ENCODE peak calls at places on chromosome 15, in six cellular contexts. One of them, this sample, is unnamed.

GRCh38 chr15:58562135-58562534 is 130.3 kb downstream of the LIPC start:
- DNase-seq in naive thymus-derived CD4-positive, alpha-beta T cell: no peak
- DNase-seq in HepG2: no peak
- DNase-seq in upper lobe of right lung: peak; percentile 20
- DNase-seq in A673: no peak
- DNase-seq in CD8-positive, alpha-beta memory T cell: no peak
- DNase-seq in this sample: no peak

GRCh38 chr15:69747193-69747592 is 294.6 kb downstream of the RPLP1 start:
- DNase-seq in naive thymus-derived CD4-positive, alpha-beta T cell: no peak
- DNase-seq in HepG2: no peak
- DNase-seq in upper lobe of right lung: no peak
- DNase-seq in A673: no peak
- DNase-seq in CD8-positive, alpha-beta memory T cell: no peak
- DNase-seq in this sample: no peak

GRCh38 chr15:26682765-26683164 is 90.1 kb downstream of the GABRB3 start:
- DNase-seq in naive thymus-derived CD4-positive, alpha-beta T cell: no peak
- DNase-seq in HepG2: no peak
- DNase-seq in upper lobe of right lung: no peak
- DNase-seq in A673: no peak
- DNase-seq in CD8-positive, alpha-beta memory T cell: no peak
- DNase-seq in this sample: no peak

GRCh38 chr15:75801859-75802593 is 41.2 kb upstream of the UBE2Q2 start:
- DNase-seq in naive thymus-derived CD4-positive, alpha-beta T cell: peak; percentile 69
- DNase-seq in HepG2: peak; percentile 58
- DNase-seq in upper lobe of right lung: peak; percentile 91
- DNase-seq in A673: peak; percentile 83
- DNase-seq in CD8-positive, alpha-beta memory T cell: peak; percentile 64
- DNase-seq in this sample: peak; percentile 93

GRCh38 chr15:40115670-40116093 is 7.0 kb upstream of the BMF start:
- DNase-seq in naive thymus-derived CD4-positive, alpha-beta T cell: peak; percentile 4
- DNase-seq in HepG2: peak; percentile 54
- DNase-seq in upper lobe of right lung: peak; percentile 89
- DNase-seq in A673: no peak
- DNase-seq in CD8-positive, alpha-beta memory T cell: no peak
- DNase-seq in this sample: peak; percentile 82

GRCh38 chr15:63942486-63943365 is 103.6 kb downstream of the DAPK2 start:
- DNase-seq in naive thymus-derived CD4-positive, alpha-beta T cell: no peak
- DNase-seq in HepG2: no peak
- DNase-seq in upper lobe of right lung: no peak
- DNase-seq in A673: no peak
- DNase-seq in CD8-positive, alpha-beta memory T cell: no peak
- DNase-seq in this sample: no peak

GRCh38 chr15:99433026-99433756 is 132.6 kb upstream of the MEF2A start:
- DNase-seq in naive thymus-derived CD4-positive, alpha-beta T cell: peak; percentile 19
- DNase-seq in HepG2: no peak
- DNase-seq in upper lobe of right lung: peak; percentile 81
- DNase-seq in A673: no peak
- DNase-seq in CD8-positive, alpha-beta memory T cell: no peak
- DNase-seq in this sample: peak; percentile 46

GRCh38 chr15:56076651-56077050 is 83.2 kb upstream of the NEDD4 start:
- DNase-seq in naive thymus-derived CD4-positive, alpha-beta T cell: no peak
- DNase-seq in HepG2: no peak
- DNase-seq in upper lobe of right lung: no peak
- DNase-seq in A673: no peak
- DNase-seq in CD8-positive, alpha-beta memory T cell: no peak
- DNase-seq in this sample: no peak

GRCh38 chr15:80404719-80405553 is 754 bp downstream of the ARNT2 start:
- DNase-seq in naive thymus-derived CD4-positive, alpha-beta T cell: no peak
- DNase-seq in HepG2: no peak
- DNase-seq in upper lobe of right lung: peak; percentile 68
- DNase-seq in A673: peak; percentile 18
- DNase-seq in CD8-positive, alpha-beta memory T cell: no peak
- DNase-seq in this sample: no peak

GRCh38 chr15:67178569-67179210 is 75.8 kb downstream of the AAGAB start:
- DNase-seq in naive thymus-derived CD4-positive, alpha-beta T cell: no peak
- DNase-seq in HepG2: no peak
- DNase-seq in upper lobe of right lung: no peak
- DNase-seq in A673: no peak
- DNase-seq in CD8-positive, alpha-beta memory T cell: no peak
- DNase-seq in this sample: peak; percentile 66

GRCh38 chr15:67180035-67180434 is 74.4 kb downstream of the AAGAB start:
- DNase-seq in naive thymus-derived CD4-positive, alpha-beta T cell: no peak
- DNase-seq in HepG2: no peak
- DNase-seq in upper lobe of right lung: no peak
- DNase-seq in A673: no peak
- DNase-seq in CD8-positive, alpha-beta memory T cell: no peak
- DNase-seq in this sample: no peak

GRCh38 chr15:67179411-67179995 is 75.0 kb downstream of the AAGAB start:
- DNase-seq in naive thymus-derived CD4-positive, alpha-beta T cell: no peak
- DNase-seq in HepG2: no peak
- DNase-seq in upper lobe of right lung: no peak
- DNase-seq in A673: no peak
- DNase-seq in CD8-positive, alpha-beta memory T cell: no peak
- DNase-seq in this sample: no peak

GRCh38 chr15:67181221-67181639 is 73.2 kb downstream of the AAGAB start:
- DNase-seq in naive thymus-derived CD4-positive, alpha-beta T cell: peak; percentile 8
- DNase-seq in HepG2: no peak
- DNase-seq in upper lobe of right lung: no peak
- DNase-seq in A673: no peak
- DNase-seq in CD8-positive, alpha-beta memory T cell: no peak
- DNase-seq in this sample: no peak

DNA sequence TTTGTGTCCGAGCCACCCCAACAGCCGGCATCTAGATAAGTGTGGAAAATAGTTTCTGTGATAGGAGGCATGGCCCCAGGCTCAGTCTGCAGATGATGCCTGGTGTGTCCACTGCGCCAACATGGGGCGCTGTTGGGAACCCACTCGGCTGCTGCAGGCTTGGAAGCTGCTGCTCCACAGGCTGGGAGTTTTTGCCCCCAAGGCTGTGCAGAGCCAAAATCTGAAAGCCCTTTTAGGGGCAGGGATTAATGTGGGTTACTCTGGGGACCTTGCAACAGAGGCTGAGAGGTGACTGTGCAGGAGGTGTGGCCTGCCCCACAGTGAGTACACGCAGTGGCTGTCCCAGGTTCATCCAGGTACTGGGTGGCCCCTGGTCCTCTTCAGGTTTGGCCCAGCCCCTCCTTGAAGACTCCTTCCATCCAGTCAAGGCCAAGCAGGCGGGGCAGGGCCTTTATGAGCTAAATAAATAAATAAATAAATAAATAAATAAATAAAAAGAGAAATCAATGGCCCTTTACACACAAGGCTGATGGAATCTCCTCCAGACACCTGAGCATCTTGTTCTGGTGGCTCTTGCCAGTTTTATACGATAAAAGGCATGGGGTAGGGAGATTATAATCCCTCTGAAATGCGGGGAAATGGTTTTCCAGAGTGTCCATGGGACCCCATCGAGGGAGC is 73.8 kb downstream of the AAGAB start:
- DNase-seq in naive thymus-derived CD4-positive, alpha-beta T cell: no peak
- DNase-seq in HepG2: no peak
- DNase-seq in upper lobe of right lung: no peak
- DNase-seq in A673: no peak
- DNase-seq in CD8-positive, alpha-beta memory T cell: no peak
- DNase-seq in this sample: no peak
- H3K27ac ChIP-seq in naive thymus-derived CD4-positive, alpha-beta T cell: no peak overlapping the region
- H3K27ac ChIP-seq in HepG2: no peak overlapping the region
- H3K27ac ChIP-seq in upper lobe of right lung: no peak overlapping the region
- H3K27ac ChIP-seq in A673: no peak overlapping the region
- H3K27ac ChIP-seq in CD8-positive, alpha-beta memory T cell: no peak overlapping the region
- H3K27ac ChIP-seq in this sample: no peak overlapping the region

GRCh38 chr15:82648257-82649103 is 1.3 kb upstream of the CPEB1 start:
- DNase-seq in naive thymus-derived CD4-positive, alpha-beta T cell: no peak
- DNase-seq in HepG2: no peak
- DNase-seq in upper lobe of right lung: no peak
- DNase-seq in A673: no peak
- DNase-seq in CD8-positive, alpha-beta memory T cell: no peak
- DNase-seq in this sample: no peak

GRCh38 chr15:82649226-82649999 is 2.2 kb upstream of the CPEB1 start:
- DNase-seq in naive thymus-derived CD4-positive, alpha-beta T cell: no peak
- DNase-seq in HepG2: no peak
- DNase-seq in upper lobe of right lung: no peak
- DNase-seq in A673: no peak
- DNase-seq in CD8-positive, alpha-beta memory T cell: no peak
- DNase-seq in this sample: no peak

GRCh38 chr15:82646250-82647044 is 716 bp downstream of the CPEB1 start:
- DNase-seq in naive thymus-derived CD4-positive, alpha-beta T cell: no peak
- DNase-seq in HepG2: no peak
- DNase-seq in upper lobe of right lung: no peak
- DNase-seq in A673: no peak
- DNase-seq in CD8-positive, alpha-beta memory T cell: no peak
- DNase-seq in this sample: no peak

GRCh38 chr15:82647045-82647834 is at the start of gene CPEB1:
- DNase-seq in naive thymus-derived CD4-positive, alpha-beta T cell: peak; percentile 26
- DNase-seq in HepG2: no peak
- DNase-seq in upper lobe of right lung: no peak
- DNase-seq in A673: peak; percentile 22
- DNase-seq in CD8-positive, alpha-beta memory T cell: peak; percentile 20
- DNase-seq in this sample: peak; percentile 74

DNA sequence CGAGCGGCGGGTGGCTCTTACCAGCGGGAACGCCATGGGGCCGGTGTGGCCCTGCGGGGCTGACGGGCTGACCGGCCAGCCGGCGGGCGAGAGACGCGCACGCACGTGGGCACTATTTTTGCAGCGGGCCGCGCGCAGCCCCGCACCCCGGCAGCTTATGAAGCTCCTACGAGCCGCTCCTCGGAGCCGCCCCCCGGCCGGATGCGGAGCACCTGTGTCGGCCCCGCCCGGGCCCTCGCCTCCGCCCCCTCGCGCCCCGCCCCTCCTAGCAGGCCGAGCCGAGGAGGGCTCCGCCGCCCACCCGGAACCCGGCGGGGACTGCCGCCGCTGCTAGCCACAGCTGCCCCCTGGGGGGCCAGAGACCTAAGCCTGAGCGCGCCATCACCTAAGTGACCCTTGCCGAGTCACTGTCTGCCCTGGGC is 683 bp upstream of the CPEB1 start:
- DNase-seq in naive thymus-derived CD4-positive, alpha-beta T cell: peak; percentile 25
- DNase-seq in HepG2: no peak
- DNase-seq in upper lobe of right lung: no peak
- DNase-seq in A673: no peak
- DNase-seq in CD8-positive, alpha-beta memory T cell: peak; percentile 32
- DNase-seq in this sample: no peak
- H3K27me3 ChIP-seq in naive thymus-derived CD4-positive, alpha-beta T cell: peaks cover 5% of the 10 kb centered on the region
- H3K27me3 ChIP-seq in HepG2: peaks cover 4% of the 10 kb centered on the region
- H3K27me3 ChIP-seq in upper lobe of right lung: peaks cover 42% of the 10 kb centered on the region
- H3K27me3 ChIP-seq in A673: peaks cover 82% of the 10 kb centered on the region
- H3K27me3 ChIP-seq in CD8-positive, alpha-beta memory T cell: peaks cover 10% of the 10 kb centered on the region
- H3K27me3 ChIP-seq in this sample: no peaks in the 10 kb centered on the region

DNA sequence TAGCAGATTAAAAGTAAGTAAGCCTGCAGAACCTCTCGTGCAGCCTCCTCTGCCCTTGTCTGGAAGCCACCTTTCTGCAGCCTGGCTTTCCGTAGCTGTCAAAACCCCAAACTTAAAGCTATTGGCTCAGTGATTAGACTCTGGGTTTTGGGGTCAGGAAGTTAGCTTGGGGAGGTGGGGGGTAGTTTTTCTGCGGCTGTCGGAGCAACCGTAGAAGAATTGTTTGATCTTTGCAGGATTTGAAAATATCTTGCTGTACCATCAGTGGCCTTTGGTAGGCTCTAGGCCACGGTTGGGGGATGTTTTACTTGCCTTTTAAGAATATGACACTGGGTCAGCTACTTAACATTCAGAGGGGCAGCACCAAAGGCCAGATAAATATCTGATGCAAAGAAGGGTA is 88.4 kb upstream of the RASGRP1 start:
- DNase-seq in naive thymus-derived CD4-positive, alpha-beta T cell: peak; percentile 94
- DNase-seq in HepG2: no peak
- DNase-seq in upper lobe of right lung: no peak
- DNase-seq in A673: no peak
- DNase-seq in CD8-positive, alpha-beta memory T cell: peak; percentile 92
- DNase-seq in this sample: no peak
- H3K27ac ChIP-seq in naive thymus-derived CD4-positive, alpha-beta T cell: peak overlapping the region; percentile 70
- H3K27ac ChIP-seq in HepG2: no peak overlapping the region
- H3K27ac ChIP-seq in upper lobe of right lung: no peak overlapping the region
- H3K27ac ChIP-seq in A673: no peak overlapping the region
- H3K27ac ChIP-seq in CD8-positive, alpha-beta memory T cell: no peak overlapping the region
- H3K27ac ChIP-seq in this sample: no peak overlapping the region

GRCh38 chr15:77642019-77642418 is 9.3 kb upstream of the LINGO1 start:
- DNase-seq in naive thymus-derived CD4-positive, alpha-beta T cell: no peak
- DNase-seq in HepG2: no peak
- DNase-seq in upper lobe of right lung: no peak
- DNase-seq in A673: no peak
- DNase-seq in CD8-positive, alpha-beta memory T cell: no peak
- DNase-seq in this sample: no peak
- H3K27me3 ChIP-seq in naive thymus-derived CD4-positive, alpha-beta T cell: no peaks in the 10 kb centered on the region
- H3K27me3 ChIP-seq in HepG2: no peaks in the 10 kb centered on the region
- H3K27me3 ChIP-seq in upper lobe of right lung: peaks cover 4% of the 10 kb centered on the region
- H3K27me3 ChIP-seq in A673: no peaks in the 10 kb centered on the region
- H3K27me3 ChIP-seq in CD8-positive, alpha-beta memory T cell: no peaks in the 10 kb centered on the region
- H3K27me3 ChIP-seq in this sample: no peaks in the 10 kb centered on the region

GRCh38 chr15:37019479-37020433 is 80.6 kb downstream of the MEIS2 start:
- DNase-seq in naive thymus-derived CD4-positive, alpha-beta T cell: no peak
- DNase-seq in HepG2: peak; percentile 83
- DNase-seq in upper lobe of right lung: no peak
- DNase-seq in A673: no peak
- DNase-seq in CD8-positive, alpha-beta memory T cell: no peak
- DNase-seq in this sample: no peak
- H3K27ac ChIP-seq in naive thymus-derived CD4-positive, alpha-beta T cell: no peak overlapping the region
- H3K27ac ChIP-seq in HepG2: peak overlapping the region; percentile 73
- H3K27ac ChIP-seq in upper lobe of right lung: peak overlapping the region; percentile 58
- H3K27ac ChIP-seq in A673: no peak overlapping the region
- H3K27ac ChIP-seq in CD8-positive, alpha-beta memory T cell: no peak overlapping the region
- H3K27ac ChIP-seq in this sample: peak overlapping the region; percentile 84